ENCODE peak calls at places on chromosomes 2 and 18, in nine cellular contexts. A, E, Y, K, P, Q, N, V and J are unnamed samples.
A peak's percentile ranks its signal among the peaks of the same experiment; 100 is the strongest.

GRCh38 chr2:179622122-179622521 is 239.3 kb downstream of the ZNF385B start:
- DNase-seq in A (no peak), E (no peak), Y (no peak), K (no peak), P (no peak), Q (no peak), N (no peak), V (no peak), J (no peak)

GRCh38 chr2:112173646-112174319 is 35.6 kb downstream of the FBLN7 start:
- DNase-seq in A (no peak), E (no peak), Y (no peak), K (no peak), P (no peak), Q (no peak), N (no peak), V (no peak), J (no peak)

GRCh38 chr2:240789051-240789453 is 31.0 kb downstream of the KIF1A start:
- DNase-seq in A (no peak), E (no peak), Y (no peak), K (peak; percentile 69), P (peak; percentile 16), Q (no peak), N (no peak), V (no peak), J (no peak)

GRCh38 chr2:97808816-97809215 is 95.4 kb downstream of the ZAP70 start:
- DNase-seq in A (no peak), E (no peak), Y (no peak), K (no peak), P (no peak), Q (no peak), N (no peak), V (no peak), J (no peak)

GRCh38 chr2:126793885-126794613 is 104.6 kb upstream of the TEX51 start:
- DNase-seq in A (no peak), E (no peak), Y (no peak), K (peak; percentile 59), P (no peak), Q (no peak), N (no peak), V (peak; percentile 21), J (no peak)

GRCh38 chr2:85433511-85434089 is 15.1 kb downstream of the SH2D6 start:
- DNase-seq in A (peak; percentile 82), E (peak; percentile 93), Y (peak; percentile 96), K (no peak), P (peak; percentile 94), Q (peak; percentile 42), N (no peak), V (peak; percentile 93), J (no peak)

GRCh38 chr2:604385-604784 is 72.8 kb downstream of the TMEM18 start:
- DNase-seq in A (no peak), E (no peak), Y (no peak), K (no peak), P (no peak), Q (no peak), N (no peak), V (peak; percentile 31), J (no peak)

GRCh38 chr2:233600361-233600760 is 17.1 kb upstream of the UGT1A8 start:
- DNase-seq in A (no peak), E (no peak), Y (peak; percentile 5), K (no peak), P (no peak), Q (no peak), N (no peak), V (no peak), J (no peak)

GRCh38 chr2:24971300-24971549 is 530 bp downstream of the DNAJC27 start:
- DNase-seq in A (peak; percentile 37), E (no peak), Y (no peak), K (no peak), P (no peak), Q (no peak), N (no peak), V (no peak), J (no peak)

GRCh38 chr2:88866756-88867155 is 175.3 kb downstream of the RPIA start:
- DNase-seq in A (no peak), E (no peak), Y (peak; percentile 6), K (no peak), P (no peak), Q (no peak), N (no peak), V (no peak), J (no peak)

GRCh38 chr2:229927817-229928321 is 5.6 kb downstream of the FBXO36 start:
- DNase-seq in A (no peak), E (no peak), Y (no peak), K (no peak), P (no peak), Q (no peak), N (no peak), V (no peak), J (peak; percentile 50)

GRCh38 chr2:88831792-88832248 is 140.3 kb downstream of the RPIA start:
- DNase-seq in A (peak; percentile 62), E (no peak), Y (peak; percentile 34), K (peak; percentile 93), P (no peak), Q (no peak), N (peak; percentile 42), V (no peak), J (no peak)

GRCh38 chr2:219476605-219477578 is 21.8 kb upstream of the GMPPA start:
- DNase-seq in A (no peak), E (no peak), Y (no peak), K (no peak), P (no peak), Q (no peak), N (no peak), V (no peak), J (no peak)

GRCh38 chr2:137977790-137978189 is 13.5 kb downstream of the HNMT start:
- DNase-seq in A (no peak), E (no peak), Y (no peak), K (no peak), P (no peak), Q (no peak), N (no peak), V (no peak), J (no peak)

GRCh38 chr2:196176142-196176738 is 4.9 kb upstream of the STK17B start:
- DNase-seq in A (no peak), E (no peak), Y (no peak), K (peak; percentile 93), P (no peak), Q (no peak), N (no peak), V (no peak), J (no peak)

GRCh38 chr2:160044728-160045127 is 17.7 kb downstream of the PLA2R1 start:
- DNase-seq in A (no peak), E (no peak), Y (no peak), K (no peak), P (no peak), Q (no peak), N (no peak), V (no peak), J (no peak)

GRCh38 chr2:23036683-23037082 is 348.3 kb upstream of the KLHL29 start:
- DNase-seq in A (no peak), E (no peak), Y (no peak), K (no peak), P (no peak), Q (no peak), N (no peak), V (no peak), J (no peak)

GRCh38 chr2:58532641-58533040 is 291.5 kb upstream of the FANCL start:
- DNase-seq in A (no peak), E (no peak), Y (no peak), K (no peak), P (no peak), Q (no peak), N (no peak), V (no peak), J (no peak)

GRCh38 chr2:27033253-27033852 is 588 bp downstream of the TMEM214 start:
- DNase-seq in A (no peak), E (no peak), Y (no peak), K (no peak), P (no peak), Q (no peak), N (no peak), V (no peak), J (no peak)
- TF ChIP-seq CTCF in A (no peak), E (no peak), Y (peak; percentile 2), K (no peak), P (no peak), Q (no peak), N (no peak), V (no peak), J (no peak)

GRCh38 chr2:176129013-176129796 is at the start of gene HOXD8:
- DNase-seq in A (no peak), E (no peak), Y (peak; percentile 60), K (peak; percentile 82), P (peak; percentile 45), Q (peak; percentile 49), N (peak; percentile 59), V (no peak), J (no peak)

GRCh38 chr2:176130153-176130916 is 830 bp downstream of the HOXD8 start:
- DNase-seq in A (no peak), E (no peak), Y (no peak), K (peak; percentile 84), P (no peak), Q (no peak), N (no peak), V (no peak), J (no peak)

GRCh38 chr2:176130917-176131616 is 1.6 kb downstream of the HOXD8 start:
- DNase-seq in A (no peak), E (no peak), Y (no peak), K (no peak), P (no peak), Q (no peak), N (no peak), V (no peak), J (no peak)

GRCh38 chr2:176128172-176129012 is 1.1 kb upstream of the HOXD8 start:
- DNase-seq in A (no peak), E (no peak), Y (no peak), K (peak; percentile 75), P (no peak), Q (no peak), N (no peak), V (peak; percentile 68), J (no peak)

GRCh38 chr2:176129825-176130152 is 284 bp downstream of the HOXD8 start:
- DNase-seq in A (no peak), E (no peak), Y (no peak), K (peak; percentile 77), P (no peak), Q (no peak), N (no peak), V (no peak), J (no peak)
- H3K4me3 ChIP-seq in A (no peak overlapping the region), E (no peak overlapping the region), Y (no peak overlapping the region), K (peak overlapping the region; percentile 30), P (peak overlapping the region; percentile 50), Q (peak overlapping the region; percentile 62), N (peak overlapping the region; percentile 40), V (peak overlapping the region; percentile 65), J (no peak overlapping the region)

GRCh38 chr2:238302751-238303150 is 14.3 kb upstream of the PER2 start:
- DNase-seq in A (no peak), E (no peak), Y (no peak), K (peak; percentile 44), P (no peak), Q (no peak), N (no peak), V (no peak), J (no peak)
- TF ChIP-seq CTCF in A (no peak), E (no peak), Y (no peak), K (no peak), P (no peak), Q (no peak), N (no peak), V (no peak), J (no peak)

DNA sequence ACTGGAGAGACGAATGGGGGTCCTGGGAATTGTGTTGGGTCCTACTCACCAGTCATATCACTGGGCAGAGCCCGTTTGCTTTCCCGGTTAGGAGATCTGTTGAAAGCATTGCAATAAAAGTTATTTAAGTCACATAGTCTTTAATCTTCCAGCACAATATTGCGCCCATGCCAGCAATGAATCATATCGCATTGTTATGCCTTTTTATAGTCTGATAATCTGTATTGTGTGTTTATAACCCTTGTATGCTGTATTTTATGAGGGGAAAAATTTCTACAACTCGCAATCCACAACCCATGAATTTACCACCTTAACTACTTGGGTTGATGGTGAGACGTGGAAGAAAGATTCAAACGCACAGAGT is 211.9 kb upstream of the SMIM21 start:
- DNase-seq in A (no peak), E (no peak), Y (no peak), K (no peak), P (no peak), Q (no peak), N (no peak), V (no peak), J (no peak)
- H3K4me3 ChIP-seq in A (no peak overlapping the region), E (no peak overlapping the region), Y (no peak overlapping the region), K (no peak overlapping the region), P (no peak overlapping the region), Q (no peak overlapping the region), N (no peak overlapping the region), V (no peak overlapping the region), J (no peak overlapping the region)